ENCODE peak calls at places on chromosomes 6 and 20, in six cellular contexts. A, V, E, F, G and L are unnamed samples.

GRCh38 chr20:46348231-46348803 is 40.0 kb upstream of the CDH22 start:
- DNase-seq in G (no peak), E (no peak), A (no peak), V (no peak), F (peak; percentile 81), L (no peak)

GRCh38 chr6:143449731-143450452 is 603 bp downstream of the ADAT2 start:
- DNase-seq in A (peak; percentile 43), G (no peak), F (peak; percentile 30), V (no peak), E (no peak), L (peak; percentile 17)

GRCh38 chr6:8908638-8909037 is 473.3 kb upstream of the SLC35B3 start:
- DNase-seq in G (no peak), F (no peak), E (no peak), V (no peak), A (no peak), L (no peak)

GRCh38 chr6:39086294-39086693 is 28.7 kb downstream of the SAYSD1 start:
- DNase-seq in F (no peak), A (no peak), G (no peak), E (no peak), V (no peak), L (no peak)

GRCh38 chr20:39885975-39886649 is 802.9 kb downstream of the MAFB start:
- DNase-seq in F (peak; percentile 84), A (no peak), V (peak; percentile 87), E (no peak), G (peak; percentile 54), L (peak; percentile 42)

GRCh38 chr6:113732384-113732966 is 124.7 kb upstream of the MARCKS start:
- DNase-seq in F (peak; percentile 80), G (peak; percentile 37), E (peak; percentile 49), V (no peak), A (no peak), L (no peak)

GRCh38 chr6:129370268-129370916 is 339.6 kb downstream of the ARHGAP18 start:
- DNase-seq in A (peak; percentile 22), F (peak; percentile 63), V (peak; percentile 46), E (peak; percentile 20), G (no peak), L (peak; percentile 13)

GRCh38 chr6:32779036-32779435 is 15.7 kb upstream of the HLA-DQB2 start:
- DNase-seq in V (no peak), E (no peak), A (no peak), G (no peak), F (no peak), L (no peak)

GRCh38 chr6:51893356-51893755 is 194.1 kb downstream of the PKHD1 start:
- DNase-seq in A (no peak), V (no peak), E (no peak), F (no peak), G (no peak), L (no peak)

GRCh38 chr6:122399055-122399347 is 451 bp upstream of the HSF2 start:
- DNase-seq in V (no peak), E (no peak), G (no peak), A (no peak), F (no peak), L (no peak)

GRCh38 chr6:2765896-2766766 is 938 bp downstream of the WRNIP1 start:
- DNase-seq in V (peak; percentile 56), E (peak; percentile 32), G (peak; percentile 55), A (peak; percentile 41), F (peak; percentile 81), L (peak; percentile 22)

GRCh38 chr6:26175428-26176181 is 88.4 kb downstream of the HFE start:
- DNase-seq in E (no peak), A (peak; percentile 63), F (peak; percentile 67), V (peak; percentile 54), G (no peak), L (no peak)

GRCh38 chr6:118735320-118735719 is 83.9 kb upstream of the CEP85L start:
- DNase-seq in F (peak; percentile 58), G (no peak), V (no peak), E (no peak), A (no peak), L (no peak)

GRCh38 chr6:18262812-18263560 is 1.3 kb downstream of the DEK start:
- DNase-seq in G (no peak), A (peak; percentile 53), E (no peak), F (peak; percentile 22), V (no peak), L (no peak)

GRCh38 chr20:23658989-23659609 is 21.3 kb upstream of the CST3 start:
- DNase-seq in A (no peak), G (no peak), E (no peak), V (no peak), F (no peak), L (no peak)

GRCh38 chr6:25346064-25346463 is 66.9 kb downstream of the CARMIL1 start:
- DNase-seq in F (no peak), A (no peak), G (no peak), V (no peak), E (no peak), L (no peak)

GRCh38 chr20:7113577-7114466 is 346.3 kb downstream of the BMP2 start:
- DNase-seq in F (peak; percentile 83), A (no peak), E (no peak), G (peak; percentile 51), V (peak; percentile 22), L (no peak)

GRCh38 chr6:149806127-149806526 is 56.6 kb downstream of the PCMT1 start:
- DNase-seq in A (no peak), E (no peak), F (no peak), V (no peak), G (no peak), L (no peak)

GRCh38 chr6:127515794-127516675 is 3.1 kb downstream of the MTCL3 start:
- DNase-seq in A (peak; percentile 63), V (peak; percentile 60), F (peak; percentile 87), E (no peak), G (peak; percentile 55), L (peak; percentile 36)

GRCh38 chr6:111087871-111088667 is 766 bp downstream of the SLC16A10 start:
- DNase-seq in G (no peak), A (peak; percentile 87), F (peak; percentile 51), E (no peak), V (peak; percentile 59), L (no peak)

GRCh38 chr6:84249724-84250123 is 22.3 kb upstream of the CEP162 start:
- DNase-seq in G (no peak), F (no peak), V (no peak), A (no peak), E (no peak), L (no peak)

GRCh38 chr6:5684320-5684719 is 322.4 kb downstream of the NRN1 start:
- DNase-seq in E (no peak), A (no peak), G (no peak), V (no peak), F (no peak), L (no peak)

GRCh38 chr6:37168163-37168758 is 1.7 kb upstream of the PIM1 start:
- DNase-seq in V (no peak), G (no peak), F (peak; percentile 12), E (no peak), A (no peak), L (no peak)

GRCh38 chr6:3139090-3139903 is 18.0 kb downstream of the TUBB2A start:
- DNase-seq in V (peak; percentile 45), A (no peak), E (peak; percentile 69), F (no peak), G (peak; percentile 62), L (peak; percentile 85)

GRCh38 chr6:37635319-37635718 is 62.4 kb downstream of the MDGA1 start:
- DNase-seq in G (no peak), A (no peak), E (no peak), F (no peak), V (no peak), L (no peak)

GRCh38 chr6:78995346-78995745 is 82.7 kb downstream of the PHIP start:
- DNase-seq in E (no peak), F (no peak), A (no peak), V (no peak), G (no peak), L (no peak)
- H3K36me3 ChIP-seq in E (peaks cover 33% of the 10 kb centered on the region), F (peaks cover 86% of the 10 kb centered on the region), A (peaks cover 58% of the 10 kb centered on the region), V (no peaks in the 10 kb centered on the region), G (peaks cover 96% of the 10 kb centered on the region), L (peaks cover 12% of the 10 kb centered on the region)

GRCh38 chr20:62429455-62430310 is 2.3 kb upstream of the RBBP8NL start:
- DNase-seq in F (no peak), G (no peak), A (no peak), E (no peak), V (no peak), L (no peak)
- H3K4me1 ChIP-seq in F (peaks cover 14% of the 10 kb centered on the region), G (peaks cover 10% of the 10 kb centered on the region), A (no peaks in the 10 kb centered on the region), E (peaks cover 11% of the 10 kb centered on the region), V (no peaks in the 10 kb centered on the region), L (peaks cover 16% of the 10 kb centered on the region)

GRCh38 chr20:41126719-41127118 is 10.6 kb upstream of the PLCG1 start:
- DNase-seq in A (no peak), V (no peak), E (no peak), F (no peak), G (no peak), L (no peak)
- H3K36me3 ChIP-seq in A (peaks cover 13% of the 10 kb centered on the region), V (no peaks in the 10 kb centered on the region), E (no peaks in the 10 kb centered on the region), F (peaks cover 9% of the 10 kb centered on the region), G (peaks cover 51% of the 10 kb centered on the region), L (no peaks in the 10 kb centered on the region)

GRCh38 chr6:106147476-106147875 is 61.3 kb downstream of the PRDM1 start:
- DNase-seq in E (no peak), A (no peak), V (no peak), G (no peak), F (no peak), L (no peak)
- H3K4me1 ChIP-seq in E (no peaks in the 10 kb centered on the region), A (peaks cover 28% of the 10 kb centered on the region), V (no peaks in the 10 kb centered on the region), G (no peaks in the 10 kb centered on the region), F (peaks cover 10% of the 10 kb centered on the region), L (no peaks in the 10 kb centered on the region)

GRCh38 chr6:41935685-41936072 is 5.9 kb downstream of the CCND3 start:
- DNase-seq in F (no peak), E (no peak), A (no peak), G (no peak), V (no peak), L (no peak)
- H3K36me3 ChIP-seq in F (no peaks in the 10 kb centered on the region), E (peaks cover 9% of the 10 kb centered on the region), A (peaks cover 60% of the 10 kb centered on the region), G (peaks cover 67% of the 10 kb centered on the region), V (no peaks in the 10 kb centered on the region), L (peaks cover 22% of the 10 kb centered on the region)